ENCODE peak calls at places on chromosomes 3 and 15, in eight cellular contexts. C is brain microvascular endothelial cell, K is tibial nerve, L is heart left ventricle, B is GM23338, P is cardiac muscle cell, G is endothelial cell, U is HFF-Myc. M is an unnamed sample.
A peak's percentile ranks its signal among the peaks of the same experiment; 100 is the strongest.

GRCh38 chr3:125381743-125382142 is 6.6 kb upstream of the ZNF148 start:
- DNase-seq in C (no peak), K (no peak), L (no peak), B (no peak), P (no peak), G (no peak), U (peak; percentile 26), M (no peak)

GRCh38 chr15:27124287-27124830 is 153.4 kb downstream of the GABRG3 start:
- DNase-seq in C (no peak), K (no peak), L (no peak), B (no peak), P (no peak), G (no peak), U (no peak), M (no peak)

GRCh38 chr15:48205981-48206380 is at the start of gene SLC12A1:
- DNase-seq in C (no peak), K (no peak), L (no peak), B (no peak), P (no peak), G (no peak), U (no peak), M (no peak)

GRCh38 chr3:128426128-128426921 is 40.4 kb downstream of the DNAJB8 start:
- DNase-seq in C (no peak), K (peak; percentile 10), L (peak; percentile 50), B (peak; percentile 78), P (peak; percentile 76), G (peak; percentile 84), U (no peak), M (no peak)

GRCh38 chr15:82139823-82140268 is 94.0 kb upstream of the MEX3B start:
- DNase-seq in C (peak; percentile 31), K (no peak), L (no peak), B (peak; percentile 85), P (peak; percentile 58), G (no peak), U (no peak), M (no peak)

GRCh38 chr3:182252802-182253201 is 540.5 kb upstream of the ATP11B start:
- DNase-seq in C (no peak), K (no peak), L (no peak), B (no peak), P (no peak), G (no peak), U (no peak), M (no peak)

GRCh38 chr3:183388213-183388612 is 40.2 kb downstream of the MCF2L2 start:
- DNase-seq in C (no peak), K (no peak), L (no peak), B (no peak), P (no peak), G (no peak), U (no peak), M (no peak)

GRCh38 chr3:66113542-66113941 is 74.8 kb upstream of the MAGI1 start:
- DNase-seq in C (no peak), K (no peak), L (no peak), B (no peak), P (no peak), G (no peak), U (no peak), M (no peak)

GRCh38 chr3:184656991-184657669 is 54.7 kb downstream of the MAGEF1 start:
- DNase-seq in C (peak; percentile 86), K (no peak), L (no peak), B (no peak), P (no peak), G (no peak), U (no peak), M (no peak)

GRCh38 chr3:12473503-12473902 is 10.8 kb upstream of the TSEN2 start:
- DNase-seq in C (no peak), K (no peak), L (no peak), B (no peak), P (no peak), G (no peak), U (peak; percentile 24), M (no peak)

GRCh38 chr3:56987238-56987932 is 73.1 kb upstream of the SPATA12 start:
- DNase-seq in C (no peak), K (no peak), L (no peak), B (peak; percentile 45), P (peak; percentile 40), G (peak; percentile 38), U (no peak), M (no peak)

GRCh38 chr3:78517932-78518331 is 1249.9 kb downstream of the ROBO1 start:
- DNase-seq in C (no peak), K (no peak), L (no peak), B (no peak), P (peak; percentile 9), G (no peak), U (no peak), M (no peak)

GRCh38 chr3:136068708-136069107 is 103.2 kb downstream of the PPP2R3A start:
- DNase-seq in C (no peak), K (no peak), L (no peak), B (no peak), P (no peak), G (no peak), U (no peak), M (no peak)

GRCh38 chr3:4703054-4703480 is 209.9 kb downstream of the ITPR1 start:
- DNase-seq in C (no peak), K (no peak), L (no peak), B (no peak), P (no peak), G (no peak), U (no peak), M (no peak)

GRCh38 chr3:32508731-32509130 is 6.1 kb upstream of the CMTM6 start:
- DNase-seq in C (no peak), K (no peak), L (no peak), B (no peak), P (no peak), G (no peak), U (peak; percentile 61), M (no peak)

GRCh38 chr15:35545316-35545824 is 595 bp downstream of the DPH6 start:
- DNase-seq in C (peak; percentile 57), K (peak; percentile 63), L (peak; percentile 62), B (peak; percentile 50), P (peak; percentile 54), G (peak; percentile 38), U (peak; percentile 42), M (no peak)
- TF ChIP-seq CTCF in C (no peak), K (no peak), L (no peak), B (no peak), P (peak; percentile 6), G (peak; percentile 14), U (no peak), M (no peak)

DNA sequence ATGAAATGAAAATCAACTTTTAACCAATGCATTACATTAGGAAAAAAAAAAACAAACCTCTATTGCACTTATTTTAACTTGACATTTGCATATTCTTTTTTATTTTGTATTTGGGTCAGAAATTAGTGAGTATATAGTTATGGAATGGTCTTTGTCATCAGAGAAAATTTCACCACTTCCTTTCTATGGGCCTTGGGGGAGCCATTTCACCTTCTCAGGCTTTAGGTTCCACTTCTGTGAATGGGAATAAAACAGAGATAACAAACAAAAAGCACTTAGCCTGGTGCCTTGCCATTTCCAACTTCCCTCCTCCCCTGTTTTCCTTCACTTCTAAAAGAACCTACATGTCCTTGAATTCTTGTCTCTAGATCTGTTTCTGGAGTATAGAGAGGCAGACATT is 168.0 kb upstream of the STT3B start:
- DNase-seq in C (peak; percentile 72), K (no peak), L (no peak), B (no peak), P (no peak), G (no peak), U (no peak), M (no peak)
- TF ChIP-seq CTCF in C (peak; percentile 38), K (no peak), L (no peak), B (peak; percentile 20), P (peak; percentile 17), G (no peak), U (no peak), M (no peak)

GRCh38 chr3:8932507-8932906 is 30.8 kb downstream of the RAD18 start:
- DNase-seq in C (no peak), K (no peak), L (no peak), B (no peak), P (no peak), G (no peak), U (no peak), M (no peak)

GRCh38 chr3:8937064-8938020 is 25.9 kb downstream of the RAD18 start:
- DNase-seq in C (peak; percentile 61), K (no peak), L (no peak), B (no peak), P (no peak), G (no peak), U (peak; percentile 46), M (no peak)

GRCh38 chr3:8942746-8943488 is 20.4 kb downstream of the RAD18 start:
- DNase-seq in C (no peak), K (no peak), L (no peak), B (no peak), P (no peak), G (no peak), U (no peak), M (no peak)

GRCh38 chr3:8942115-8942514 is 21.2 kb downstream of the RAD18 start:
- DNase-seq in C (no peak), K (no peak), L (no peak), B (no peak), P (no peak), G (no peak), U (no peak), M (no peak)

DNA sequence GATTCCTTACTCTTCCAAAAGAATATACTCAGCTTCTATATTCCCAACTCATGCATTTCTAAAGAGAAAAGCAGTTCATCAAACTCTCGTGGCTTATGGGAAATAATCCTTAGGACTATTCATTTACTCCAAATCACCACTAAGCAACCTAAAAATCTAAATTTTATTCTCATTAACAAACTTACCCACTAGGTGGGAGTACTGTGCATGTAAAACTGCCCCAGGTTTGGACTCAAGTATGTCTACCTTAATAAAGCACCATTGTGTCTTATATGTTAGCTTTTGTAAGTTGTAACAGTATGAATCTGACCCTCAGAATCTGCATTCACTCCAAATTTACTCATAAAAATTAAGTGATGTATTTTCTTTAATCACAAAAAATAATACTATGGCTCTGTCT is 25.3 kb downstream of the RAD18 start:
- DNase-seq in C (no peak), K (no peak), L (no peak), B (peak; percentile 39), P (peak; percentile 14), G (no peak), U (peak; percentile 25), M (no peak)
- TF ChIP-seq CTCF in C (peak; percentile 49), K (no peak), L (peak; percentile 13), B (peak; percentile 35), P (peak; percentile 49), G (peak; percentile 34), U (peak; percentile 39), M (peak; percentile 65)

GRCh38 chr3:191133359-191133758 is 65.7 kb upstream of the OSTN start:
- DNase-seq in C (no peak), K (no peak), L (no peak), B (no peak), P (no peak), G (no peak), U (no peak), M (no peak)

GRCh38 chr3:191139771-191140170 is 59.3 kb upstream of the OSTN start:
- DNase-seq in C (no peak), K (no peak), L (no peak), B (no peak), P (no peak), G (no peak), U (peak; percentile 49), M (no peak)

GRCh38 chr3:191135175-191135574 is 63.9 kb upstream of the OSTN start:
- DNase-seq in C (no peak), K (no peak), L (no peak), B (no peak), P (no peak), G (no peak), U (no peak), M (no peak)

GRCh38 chr3:191138937-191139336 is 60.1 kb upstream of the OSTN start:
- DNase-seq in C (no peak), K (no peak), L (no peak), B (no peak), P (no peak), G (no peak), U (no peak), M (no peak)

GRCh38 chr3:191136347-191136746 is 62.7 kb upstream of the OSTN start:
- DNase-seq in C (peak; percentile 46), K (peak; percentile 22), L (no peak), B (peak; percentile 61), P (peak; percentile 7), G (peak; percentile 7), U (no peak), M (no peak)
- TF ChIP-seq CTCF in C (peak; percentile 43), K (peak; percentile 29), L (peak; percentile 15), B (peak; percentile 68), P (peak; percentile 38), G (peak; percentile 38), U (peak; percentile 33), M (peak; percentile 41)